ENCODE peak calls at places on chromosome 4, in ten cellular contexts. One of them, this sample, is unnamed.

GRCh38 chr4:39464886-39465501 is 6.1 kb downstream of the LIAS start:
- DNase-seq in H7: no peak
- DNase-seq in NCI-H1417 treated with DMSO at 0.1 percent for 48 hours: no peak
- DNase-seq in caudate nucleus: no peak
- DNase-seq in cardiac muscle cell: peak
- DNase-seq in CD8-positive, alpha-beta memory T cell: no peak
- DNase-seq in stimulated activated CD8-positive, alpha-beta memory T cell treated with anti-CD3 and anti-CD28 coated beads, Interleukin-4, amount 100 ng/mL, for 1 hour: no peak
- DNase-seq in ureter: no peak
- DNase-seq in midbrain: no peak
- DNase-seq in stomach: no peak
- DNase-seq in this sample: no peak

GRCh38 chr4:152780267-152780811 is 585 bp downstream of the ARFIP1 start:
- DNase-seq in H7: no peak
- DNase-seq in NCI-H1417 treated with DMSO at 0.1 percent for 48 hours: no peak
- DNase-seq in caudate nucleus: no peak
- DNase-seq in cardiac muscle cell: peak
- DNase-seq in CD8-positive, alpha-beta memory T cell: no peak
- DNase-seq in stimulated activated CD8-positive, alpha-beta memory T cell treated with anti-CD3 and anti-CD28 coated beads, Interleukin-4, amount 100 ng/mL, for 1 hour: no peak
- DNase-seq in ureter: no peak
- DNase-seq in midbrain: no peak
- DNase-seq in stomach: no peak
- DNase-seq in this sample: no peak

GRCh38 chr4:15913631-15913970 is 24.9 kb downstream of the FGFBP1 start:
- DNase-seq in H7: no peak
- DNase-seq in NCI-H1417 treated with DMSO at 0.1 percent for 48 hours: no peak
- DNase-seq in caudate nucleus: no peak
- DNase-seq in cardiac muscle cell: peak
- DNase-seq in CD8-positive, alpha-beta memory T cell: no peak
- DNase-seq in stimulated activated CD8-positive, alpha-beta memory T cell treated with anti-CD3 and anti-CD28 coated beads, Interleukin-4, amount 100 ng/mL, for 1 hour: no peak
- DNase-seq in ureter: no peak
- DNase-seq in midbrain: no peak
- DNase-seq in stomach: no peak
- DNase-seq in this sample: no peak

GRCh38 chr4:93730760-93731159 is 97.8 kb upstream of the ATOH1 start:
- DNase-seq in H7: no peak
- DNase-seq in NCI-H1417 treated with DMSO at 0.1 percent for 48 hours: no peak
- DNase-seq in caudate nucleus: peak
- DNase-seq in cardiac muscle cell: no peak
- DNase-seq in CD8-positive, alpha-beta memory T cell: no peak
- DNase-seq in stimulated activated CD8-positive, alpha-beta memory T cell treated with anti-CD3 and anti-CD28 coated beads, Interleukin-4, amount 100 ng/mL, for 1 hour: no peak
- DNase-seq in ureter: no peak
- DNase-seq in midbrain: no peak
- DNase-seq in stomach: no peak
- DNase-seq in this sample: no peak

GRCh38 chr4:82688091-82688815 is 110.3 kb downstream of the SCD5 start:
- DNase-seq in H7: no peak
- DNase-seq in NCI-H1417 treated with DMSO at 0.1 percent for 48 hours: no peak
- DNase-seq in caudate nucleus: no peak
- DNase-seq in cardiac muscle cell: no peak
- DNase-seq in CD8-positive, alpha-beta memory T cell: no peak
- DNase-seq in stimulated activated CD8-positive, alpha-beta memory T cell treated with anti-CD3 and anti-CD28 coated beads, Interleukin-4, amount 100 ng/mL, for 1 hour: no peak
- DNase-seq in ureter: no peak
- DNase-seq in midbrain: no peak
- DNase-seq in stomach: no peak
- DNase-seq in this sample: no peak

GRCh38 chr4:21680326-21680898 is 268.2 kb downstream of the KCNIP4 start:
- DNase-seq in H7: no peak
- DNase-seq in NCI-H1417 treated with DMSO at 0.1 percent for 48 hours: no peak
- DNase-seq in caudate nucleus: no peak
- DNase-seq in cardiac muscle cell: no peak
- DNase-seq in CD8-positive, alpha-beta memory T cell: no peak
- DNase-seq in stimulated activated CD8-positive, alpha-beta memory T cell treated with anti-CD3 and anti-CD28 coated beads, Interleukin-4, amount 100 ng/mL, for 1 hour: no peak
- DNase-seq in ureter: no peak
- DNase-seq in midbrain: no peak
- DNase-seq in stomach: no peak
- DNase-seq in this sample: no peak

GRCh38 chr4:126853715-126854114 is 779.0 kb upstream of the INTU start:
- DNase-seq in H7: no peak
- DNase-seq in NCI-H1417 treated with DMSO at 0.1 percent for 48 hours: no peak
- DNase-seq in caudate nucleus: no peak
- DNase-seq in cardiac muscle cell: no peak
- DNase-seq in CD8-positive, alpha-beta memory T cell: no peak
- DNase-seq in stimulated activated CD8-positive, alpha-beta memory T cell treated with anti-CD3 and anti-CD28 coated beads, Interleukin-4, amount 100 ng/mL, for 1 hour: no peak
- DNase-seq in ureter: no peak
- DNase-seq in midbrain: no peak
- DNase-seq in stomach: no peak
- DNase-seq in this sample: no peak

GRCh38 chr4:102598102-102598758 is 97.1 kb downstream of the NFKB1 start:
- DNase-seq in H7: no peak
- DNase-seq in NCI-H1417 treated with DMSO at 0.1 percent for 48 hours: no peak
- DNase-seq in caudate nucleus: no peak
- DNase-seq in cardiac muscle cell: peak
- DNase-seq in CD8-positive, alpha-beta memory T cell: peak
- DNase-seq in stimulated activated CD8-positive, alpha-beta memory T cell treated with anti-CD3 and anti-CD28 coated beads, Interleukin-4, amount 100 ng/mL, for 1 hour: no peak
- DNase-seq in ureter: no peak
- DNase-seq in midbrain: no peak
- DNase-seq in stomach: no peak
- DNase-seq in this sample: no peak

GRCh38 chr4:183960912-183961569 is 55.9 kb downstream of the STOX2 start:
- DNase-seq in H7: no peak
- DNase-seq in NCI-H1417 treated with DMSO at 0.1 percent for 48 hours: no peak
- DNase-seq in caudate nucleus: peak
- DNase-seq in cardiac muscle cell: no peak
- DNase-seq in CD8-positive, alpha-beta memory T cell: no peak
- DNase-seq in stimulated activated CD8-positive, alpha-beta memory T cell treated with anti-CD3 and anti-CD28 coated beads, Interleukin-4, amount 100 ng/mL, for 1 hour: no peak
- DNase-seq in ureter: no peak
- DNase-seq in midbrain: peak
- DNase-seq in stomach: no peak
- DNase-seq in this sample: no peak

GRCh38 chr4:78612398-78613005 is 60.9 kb downstream of the ANXA3 start:
- DNase-seq in H7: peak
- DNase-seq in NCI-H1417 treated with DMSO at 0.1 percent for 48 hours: no peak
- DNase-seq in caudate nucleus: no peak
- DNase-seq in cardiac muscle cell: peak
- DNase-seq in CD8-positive, alpha-beta memory T cell: peak
- DNase-seq in stimulated activated CD8-positive, alpha-beta memory T cell treated with anti-CD3 and anti-CD28 coated beads, Interleukin-4, amount 100 ng/mL, for 1 hour: no peak
- DNase-seq in ureter: no peak
- DNase-seq in midbrain: peak
- DNase-seq in stomach: no peak
- DNase-seq in this sample: no peak

GRCh38 chr4:87068591-87069021 is 133.8 kb downstream of the AFF1 start:
- DNase-seq in H7: no peak
- DNase-seq in NCI-H1417 treated with DMSO at 0.1 percent for 48 hours: peak
- DNase-seq in caudate nucleus: no peak
- DNase-seq in cardiac muscle cell: peak
- DNase-seq in CD8-positive, alpha-beta memory T cell: no peak
- DNase-seq in stimulated activated CD8-positive, alpha-beta memory T cell treated with anti-CD3 and anti-CD28 coated beads, Interleukin-4, amount 100 ng/mL, for 1 hour: no peak
- DNase-seq in ureter: no peak
- DNase-seq in midbrain: no peak
- DNase-seq in stomach: no peak
- DNase-seq in this sample: peak

GRCh38 chr4:83489711-83490326 is 4.9 kb upstream of the ABRAXAS1 start:
- DNase-seq in H7: peak
- DNase-seq in NCI-H1417 treated with DMSO at 0.1 percent for 48 hours: no peak
- DNase-seq in caudate nucleus: no peak
- DNase-seq in cardiac muscle cell: no peak
- DNase-seq in CD8-positive, alpha-beta memory T cell: no peak
- DNase-seq in stimulated activated CD8-positive, alpha-beta memory T cell treated with anti-CD3 and anti-CD28 coated beads, Interleukin-4, amount 100 ng/mL, for 1 hour: no peak
- DNase-seq in ureter: no peak
- DNase-seq in midbrain: no peak
- DNase-seq in stomach: no peak
- DNase-seq in this sample: no peak

GRCh38 chr4:87949961-87950360 is 25.6 kb upstream of the SPP1 start:
- DNase-seq in H7: no peak
- DNase-seq in NCI-H1417 treated with DMSO at 0.1 percent for 48 hours: no peak
- DNase-seq in caudate nucleus: no peak
- DNase-seq in cardiac muscle cell: peak
- DNase-seq in CD8-positive, alpha-beta memory T cell: no peak
- DNase-seq in stimulated activated CD8-positive, alpha-beta memory T cell treated with anti-CD3 and anti-CD28 coated beads, Interleukin-4, amount 100 ng/mL, for 1 hour: no peak
- DNase-seq in ureter: no peak
- DNase-seq in midbrain: no peak
- DNase-seq in stomach: no peak
- DNase-seq in this sample: no peak

GRCh38 chr4:62204136-62204535 is 1004.0 kb downstream of the ADGRL3 start:
- DNase-seq in H7: no peak
- DNase-seq in NCI-H1417 treated with DMSO at 0.1 percent for 48 hours: no peak
- DNase-seq in caudate nucleus: no peak
- DNase-seq in cardiac muscle cell: no peak
- DNase-seq in CD8-positive, alpha-beta memory T cell: no peak
- DNase-seq in stimulated activated CD8-positive, alpha-beta memory T cell treated with anti-CD3 and anti-CD28 coated beads, Interleukin-4, amount 100 ng/mL, for 1 hour: no peak
- DNase-seq in ureter: no peak
- DNase-seq in midbrain: no peak
- DNase-seq in stomach: no peak
- DNase-seq in this sample: no peak

GRCh38 chr4:105246712-105247111 is 100.0 kb downstream of the TET2 start:
- DNase-seq in H7: no peak
- DNase-seq in NCI-H1417 treated with DMSO at 0.1 percent for 48 hours: no peak
- DNase-seq in caudate nucleus: no peak
- DNase-seq in cardiac muscle cell: peak
- DNase-seq in CD8-positive, alpha-beta memory T cell: no peak
- DNase-seq in stimulated activated CD8-positive, alpha-beta memory T cell treated with anti-CD3 and anti-CD28 coated beads, Interleukin-4, amount 100 ng/mL, for 1 hour: no peak
- DNase-seq in ureter: no peak
- DNase-seq in midbrain: no peak
- DNase-seq in stomach: no peak
- DNase-seq in this sample: no peak

GRCh38 chr4:105241456-105241855 is 94.8 kb downstream of the TET2 start:
- DNase-seq in H7: no peak
- DNase-seq in NCI-H1417 treated with DMSO at 0.1 percent for 48 hours: no peak
- DNase-seq in caudate nucleus: peak
- DNase-seq in cardiac muscle cell: no peak
- DNase-seq in CD8-positive, alpha-beta memory T cell: no peak
- DNase-seq in stimulated activated CD8-positive, alpha-beta memory T cell treated with anti-CD3 and anti-CD28 coated beads, Interleukin-4, amount 100 ng/mL, for 1 hour: no peak
- DNase-seq in ureter: no peak
- DNase-seq in midbrain: peak
- DNase-seq in stomach: no peak
- DNase-seq in this sample: no peak

GRCh38 chr4:138573246-138573645 is 331.1 kb upstream of the SLC7A11 start:
- DNase-seq in H7: no peak
- DNase-seq in NCI-H1417 treated with DMSO at 0.1 percent for 48 hours: no peak
- DNase-seq in caudate nucleus: no peak
- DNase-seq in cardiac muscle cell: no peak
- DNase-seq in CD8-positive, alpha-beta memory T cell: no peak
- DNase-seq in stimulated activated CD8-positive, alpha-beta memory T cell treated with anti-CD3 and anti-CD28 coated beads, Interleukin-4, amount 100 ng/mL, for 1 hour: no peak
- DNase-seq in ureter: no peak
- DNase-seq in midbrain: no peak
- DNase-seq in stomach: no peak
- DNase-seq in this sample: no peak

GRCh38 chr4:68129793-68130192 is at the start of gene TMPRSS11F:
- DNase-seq in H7: no peak
- DNase-seq in NCI-H1417 treated with DMSO at 0.1 percent for 48 hours: no peak
- DNase-seq in caudate nucleus: no peak
- DNase-seq in cardiac muscle cell: no peak
- DNase-seq in CD8-positive, alpha-beta memory T cell: no peak
- DNase-seq in stimulated activated CD8-positive, alpha-beta memory T cell treated with anti-CD3 and anti-CD28 coated beads, Interleukin-4, amount 100 ng/mL, for 1 hour: no peak
- DNase-seq in ureter: peak
- DNase-seq in midbrain: no peak
- DNase-seq in stomach: no peak
- DNase-seq in this sample: no peak

GRCh38 chr4:9937078-9937477 is 84.2 kb downstream of the SLC2A9 start:
- DNase-seq in H7: no peak
- DNase-seq in NCI-H1417 treated with DMSO at 0.1 percent for 48 hours: no peak
- DNase-seq in caudate nucleus: no peak
- DNase-seq in cardiac muscle cell: no peak
- DNase-seq in CD8-positive, alpha-beta memory T cell: no peak
- DNase-seq in stimulated activated CD8-positive, alpha-beta memory T cell treated with anti-CD3 and anti-CD28 coated beads, Interleukin-4, amount 100 ng/mL, for 1 hour: no peak
- DNase-seq in ureter: no peak
- DNase-seq in midbrain: no peak
- DNase-seq in stomach: no peak
- DNase-seq in this sample: no peak

GRCh38 chr4:105276361-105276760 is 129.7 kb downstream of the TET2 start:
- DNase-seq in H7: no peak
- DNase-seq in NCI-H1417 treated with DMSO at 0.1 percent for 48 hours: no peak
- DNase-seq in caudate nucleus: no peak
- DNase-seq in cardiac muscle cell: no peak
- DNase-seq in CD8-positive, alpha-beta memory T cell: no peak
- DNase-seq in stimulated activated CD8-positive, alpha-beta memory T cell treated with anti-CD3 and anti-CD28 coated beads, Interleukin-4, amount 100 ng/mL, for 1 hour: no peak
- DNase-seq in ureter: no peak
- DNase-seq in midbrain: no peak
- DNase-seq in stomach: no peak
- DNase-seq in this sample: no peak

This sample was measured in NCI-H1436 treated with DMSO at 0.1 percent for 48 hours.